ENCODE peak calls at places on chromosomes 5 and 9, in eight cellular contexts. One of them, this sample, is unnamed.
A peak's percentile ranks its signal among the peaks of the same experiment; 100 is the strongest.

GRCh38 chr5:116242363-116242762 is 157.5 kb downstream of the COMMD10 start:
- DNase-seq in neuronal stem cell: no peak
- DNase-seq in brain microvascular endothelial cell: no peak
- DNase-seq in omental fat pad: no peak
- DNase-seq in epithelial cell of proximal tubule: no peak
- DNase-seq in transverse colon: no peak
- DNase-seq in MCF 10A: no peak
- DNase-seq in NCI-H1694 treated with DMSO at 0.1 percent for 48 hours: no peak
- DNase-seq in this sample: no peak

GRCh38 chr5:96408276-96408777 is 24.7 kb downstream of the PCSK1 start:
- DNase-seq in transverse colon: no peak
- DNase-seq in NCI-H1694 treated with DMSO at 0.1 percent for 48 hours: no peak
- DNase-seq in MCF 10A: peak; percentile 98
- DNase-seq in epithelial cell of proximal tubule: no peak
- DNase-seq in brain microvascular endothelial cell: peak; percentile 84
- DNase-seq in neuronal stem cell: no peak
- DNase-seq in omental fat pad: no peak
- DNase-seq in this sample: no peak

GRCh38 chr5:150641826-150642566 is 1.5 kb downstream of the SYNPO start:
- DNase-seq in MCF 10A: no peak
- DNase-seq in NCI-H1694 treated with DMSO at 0.1 percent for 48 hours: no peak
- DNase-seq in brain microvascular endothelial cell: no peak
- DNase-seq in omental fat pad: no peak
- DNase-seq in neuronal stem cell: no peak
- DNase-seq in epithelial cell of proximal tubule: no peak
- DNase-seq in transverse colon: no peak
- DNase-seq in this sample: no peak

GRCh38 chr5:104312481-104312880 is 749.9 kb upstream of the NUDT12 start:
- DNase-seq in transverse colon: no peak
- DNase-seq in epithelial cell of proximal tubule: no peak
- DNase-seq in neuronal stem cell: no peak
- DNase-seq in NCI-H1694 treated with DMSO at 0.1 percent for 48 hours: no peak
- DNase-seq in brain microvascular endothelial cell: no peak
- DNase-seq in omental fat pad: no peak
- DNase-seq in MCF 10A: no peak
- DNase-seq in this sample: no peak

GRCh38 chr9:21030389-21031035 is 928 bp downstream of the HACD4 start:
- DNase-seq in epithelial cell of proximal tubule: no peak
- DNase-seq in transverse colon: no peak
- DNase-seq in NCI-H1694 treated with DMSO at 0.1 percent for 48 hours: no peak
- DNase-seq in omental fat pad: no peak
- DNase-seq in brain microvascular endothelial cell: peak; percentile 65
- DNase-seq in neuronal stem cell: no peak
- DNase-seq in MCF 10A: no peak
- DNase-seq in this sample: no peak

GRCh38 chr5:39256472-39256871 is 37.1 kb upstream of the FYB1 start:
- DNase-seq in MCF 10A: peak; percentile 86
- DNase-seq in epithelial cell of proximal tubule: peak; percentile 87
- DNase-seq in transverse colon: peak; percentile 16
- DNase-seq in brain microvascular endothelial cell: peak; percentile 57
- DNase-seq in neuronal stem cell: no peak
- DNase-seq in NCI-H1694 treated with DMSO at 0.1 percent for 48 hours: no peak
- DNase-seq in omental fat pad: no peak
- DNase-seq in this sample: no peak

GRCh38 chr5:6389946-6390530 is 11.7 kb upstream of the MED10 start:
- DNase-seq in neuronal stem cell: no peak
- DNase-seq in transverse colon: no peak
- DNase-seq in omental fat pad: no peak
- DNase-seq in epithelial cell of proximal tubule: no peak
- DNase-seq in NCI-H1694 treated with DMSO at 0.1 percent for 48 hours: no peak
- DNase-seq in brain microvascular endothelial cell: no peak
- DNase-seq in MCF 10A: no peak
- DNase-seq in this sample: no peak

GRCh38 chr5:178993236-178993765 is 1.8 kb downstream of the GRM6 start:
- DNase-seq in transverse colon: no peak
- DNase-seq in NCI-H1694 treated with DMSO at 0.1 percent for 48 hours: no peak
- DNase-seq in MCF 10A: no peak
- DNase-seq in brain microvascular endothelial cell: no peak
- DNase-seq in omental fat pad: no peak
- DNase-seq in epithelial cell of proximal tubule: no peak
- DNase-seq in neuronal stem cell: no peak
- DNase-seq in this sample: no peak

GRCh38 chr9:107720511-107720910 is 230.9 kb upstream of the KLF4 start:
- DNase-seq in epithelial cell of proximal tubule: no peak
- DNase-seq in MCF 10A: no peak
- DNase-seq in neuronal stem cell: no peak
- DNase-seq in transverse colon: no peak
- DNase-seq in NCI-H1694 treated with DMSO at 0.1 percent for 48 hours: no peak
- DNase-seq in brain microvascular endothelial cell: no peak
- DNase-seq in omental fat pad: no peak
- DNase-seq in this sample: no peak

GRCh38 chr5:4700082-4700481 is 440.0 kb upstream of the ADAMTS16 start:
- DNase-seq in transverse colon: no peak
- DNase-seq in omental fat pad: peak; percentile 45
- DNase-seq in brain microvascular endothelial cell: peak; percentile 18
- DNase-seq in neuronal stem cell: peak; percentile 71
- DNase-seq in MCF 10A: peak; percentile 68
- DNase-seq in NCI-H1694 treated with DMSO at 0.1 percent for 48 hours: peak; percentile 48
- DNase-seq in epithelial cell of proximal tubule: peak; percentile 84
- DNase-seq in this sample: no peak

GRCh38 chr9:14383296-14383695 is 69.4 kb upstream of the NFIB start:
- DNase-seq in NCI-H1694 treated with DMSO at 0.1 percent for 48 hours: no peak
- DNase-seq in brain microvascular endothelial cell: peak; percentile 56
- DNase-seq in transverse colon: no peak
- DNase-seq in MCF 10A: peak; percentile 57
- DNase-seq in neuronal stem cell: no peak
- DNase-seq in omental fat pad: no peak
- DNase-seq in epithelial cell of proximal tubule: no peak
- DNase-seq in this sample: no peak

This sample was measured in CD4-positive, alpha-beta T cell.